ENCODE peak calls at places on chromosomes 2 and 18, in ten cellular contexts. N is prostate gland, Z is keratinocyte, X is uterus, B is OCI-LY7, D is SJSA1, E is MM.1S, K is transverse colon, Q is lower lobe of right lung, M is thoracic aorta. Y is an unnamed sample. For H3K9me3, the result is how much of the 10 kb centered on the place peaks cover.

GRCh38 chr2:109258905-109259540 is 130.0 kb downstream of the SH3RF3 start:
- DNase-seq in N (no peak), Z (no peak), X (no peak), B (no peak), D (no peak), E (no peak), K (no peak), Q (no peak), M (no peak), Y (no peak)

GRCh38 chr2:111054791-111055627 is 65.7 kb upstream of the BCL2L11 start:
- DNase-seq in N (no peak), Z (no peak), X (no peak), B (peak), D (no peak), E (no peak), K (no peak), Q (no peak), M (no peak), Y (no peak)

GRCh38 chr2:128324008-128324896 is 5.6 kb upstream of the HS6ST1 start:
- DNase-seq in N (peak), Z (no peak), X (no peak), B (no peak), D (no peak), E (no peak), K (no peak), Q (no peak), M (no peak), Y (no peak)

GRCh38 chr2:61978522-61978921 is 73.0 kb downstream of the COMMD1 start:
- DNase-seq in N (no peak), Z (no peak), X (no peak), B (peak), D (no peak), E (no peak), K (peak), Q (no peak), M (no peak), Y (no peak)

GRCh38 chr2:212537311-212538155 is 1.1 kb downstream of the ERBB4 start:
- DNase-seq in N (peak), Z (no peak), X (no peak), B (no peak), D (peak), E (no peak), K (no peak), Q (peak), M (no peak), Y (peak)

GRCh38 chr2:161004379-161004778 is 155.8 kb upstream of the TANK start:
- DNase-seq in N (no peak), Z (no peak), X (no peak), B (no peak), D (peak), E (peak), K (no peak), Q (no peak), M (no peak), Y (no peak)

GRCh38 chr2:203688798-203689197 is 17.6 kb upstream of the CD28 start:
- DNase-seq in N (no peak), Z (no peak), X (peak), B (peak), D (no peak), E (peak), K (peak), Q (peak), M (no peak), Y (no peak)

GRCh38 chr2:197657562-197657961 is 17.8 kb downstream of the RFTN2 start:
- DNase-seq in N (no peak), Z (no peak), X (no peak), B (no peak), D (no peak), E (no peak), K (no peak), Q (no peak), M (no peak), Y (no peak)

GRCh38 chr18:12606592-12607315 is 51.2 kb downstream of the SPIRE1 start:
- DNase-seq in N (no peak), Z (no peak), X (no peak), B (no peak), D (peak), E (no peak), K (no peak), Q (no peak), M (no peak), Y (no peak)

GRCh38 chr2:10493636-10494281 is 45.6 kb upstream of the ODC1 start:
- DNase-seq in N (peak), Z (peak), X (no peak), B (peak), D (peak), E (peak), K (peak), Q (peak), M (no peak), Y (peak)

DNA sequence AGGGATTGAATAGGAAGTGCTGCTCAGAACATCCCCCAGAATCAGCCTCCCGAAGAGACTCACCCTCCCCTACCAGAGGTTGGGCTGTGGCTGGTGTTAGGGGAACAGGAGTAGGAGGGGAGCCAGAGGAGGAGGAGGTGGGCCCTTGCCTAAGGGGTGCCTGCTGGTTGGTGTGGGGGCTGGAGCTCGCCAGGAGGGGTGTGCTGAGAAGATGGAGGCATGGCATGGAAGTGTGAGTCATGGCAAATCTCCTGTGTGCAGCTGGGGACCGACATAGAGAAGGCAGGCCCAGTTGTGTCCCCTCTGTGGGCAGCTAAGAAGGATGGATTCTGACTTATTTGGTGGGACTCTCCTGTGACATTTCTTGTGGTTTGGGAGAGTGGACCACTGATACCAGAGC is 73.7 kb downstream of the DGKD start:
- DNase-seq in N (no peak), Z (no peak), X (no peak), B (no peak), D (no peak), E (no peak), K (no peak), Q (no peak), M (no peak), Y (no peak)
- H3K4me3 ChIP-seq in N (no peak), Z (no peak), X (no peak), B (no peak), D (no peak), E (no peak), K (no peak), Q (no peak), M (no peak), Y (no peak)

GRCh38 chr18:35247412-35248249 is 6.8 kb downstream of the ZNF397 start:
- DNase-seq in N (no peak), Z (no peak), X (no peak), B (peak), D (no peak), E (no peak), K (no peak), Q (no peak), M (no peak), Y (no peak)

GRCh38 chr18:35242426-35242825 is 1.6 kb downstream of the ZNF397 start:
- DNase-seq in N (no peak), Z (no peak), X (no peak), B (no peak), D (no peak), E (no peak), K (no peak), Q (no peak), M (no peak), Y (no peak)

GRCh38 chr18:35246831-35247230 is 6.0 kb downstream of the ZNF397 start:
- DNase-seq in N (no peak), Z (no peak), X (no peak), B (no peak), D (no peak), E (no peak), K (no peak), Q (no peak), M (no peak), Y (no peak)

GRCh38 chr18:35245719-35246317 is 5.0 kb downstream of the ZNF397 start:
- DNase-seq in N (no peak), Z (no peak), X (no peak), B (no peak), D (no peak), E (no peak), K (no peak), Q (no peak), M (no peak), Y (no peak)

GRCh38 chr18:35244671-35245070 is 3.8 kb downstream of the ZNF397 start:
- DNase-seq in N (no peak), Z (no peak), X (no peak), B (no peak), D (no peak), E (no peak), K (no peak), Q (no peak), M (no peak), Y (no peak)
- H3K9me3 ChIP-seq in N (under half), Z (under half), X (under half), B (under half), D (under half), E (under half), K (under half), Q (under half), M (under half), Y (under half)

DNA sequence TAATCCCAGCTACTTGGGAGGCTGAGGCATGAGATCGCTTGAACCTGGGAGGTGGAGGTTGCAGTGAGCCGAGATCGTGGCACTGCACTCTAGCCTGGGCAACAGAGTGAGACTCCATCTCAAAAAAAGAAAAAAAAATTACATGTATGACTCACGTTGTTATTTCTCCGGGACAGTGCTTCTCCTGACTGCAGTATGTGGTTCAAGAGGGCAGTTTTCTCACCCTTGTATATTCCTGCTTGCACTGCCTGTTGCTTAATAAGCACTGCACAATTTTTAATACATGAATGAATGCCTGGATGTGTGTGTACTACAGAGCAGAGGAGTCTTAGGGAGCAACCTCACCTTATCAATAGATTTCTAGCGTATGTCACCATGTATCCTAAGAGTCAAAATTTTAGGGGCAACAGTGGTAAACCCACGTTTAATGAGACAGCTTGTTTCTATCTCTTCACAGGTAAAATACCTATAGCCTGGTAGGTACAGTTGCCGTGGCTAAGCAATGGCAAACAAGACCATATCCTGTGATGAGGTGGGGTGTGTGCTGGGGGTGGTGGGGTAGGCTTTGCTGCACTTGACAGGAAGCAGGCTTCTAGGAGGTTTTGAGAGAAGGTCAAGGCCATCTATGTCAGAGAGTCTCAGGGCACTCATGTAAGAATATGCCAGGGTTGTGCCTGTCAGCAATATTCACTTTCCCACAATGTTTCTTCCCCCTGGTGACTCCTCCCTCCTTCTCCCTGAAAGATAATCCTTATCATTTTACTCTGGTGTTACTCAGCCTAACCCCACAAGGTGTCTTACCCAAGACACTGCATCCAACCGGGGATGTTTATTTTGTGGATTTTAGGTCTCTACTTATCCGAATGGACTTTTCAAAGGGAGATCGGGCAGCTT is 36.9 kb upstream of the MEX3C start:
- DNase-seq in N (no peak), Z (no peak), X (no peak), B (no peak), D (no peak), E (no peak), K (no peak), Q (no peak), M (no peak), Y (no peak)
- H3K27ac ChIP-seq in N (no peak), Z (peak), X (no peak), B (no peak), D (no peak), E (no peak), K (no peak), Q (no peak), M (no peak), Y (no peak)

GRCh38 chr18:60069145-60069544 is 169.3 kb downstream of the PMAIP1 start:
- DNase-seq in N (no peak), Z (no peak), X (no peak), B (no peak), D (no peak), E (no peak), K (no peak), Q (no peak), M (no peak), Y (no peak)

GRCh38 chr18:60067426-60068210 is 167.8 kb downstream of the PMAIP1 start:
- DNase-seq in N (no peak), Z (no peak), X (no peak), B (no peak), D (peak), E (no peak), K (no peak), Q (no peak), M (no peak), Y (no peak)

GRCh38 chr18:60075477-60075876 is 175.7 kb downstream of the PMAIP1 start:
- DNase-seq in N (no peak), Z (no peak), X (no peak), B (no peak), D (no peak), E (no peak), K (no peak), Q (no peak), M (no peak), Y (no peak)

GRCh38 chr18:60066576-60066975 is 166.8 kb downstream of the PMAIP1 start:
- DNase-seq in N (no peak), Z (no peak), X (no peak), B (no peak), D (no peak), E (no peak), K (no peak), Q (no peak), M (no peak), Y (no peak)

GRCh38 chr18:60070631-60071030 is 170.8 kb downstream of the PMAIP1 start:
- DNase-seq in N (no peak), Z (no peak), X (no peak), B (no peak), D (peak), E (no peak), K (no peak), Q (no peak), M (no peak), Y (no peak)
- H3K4me3 ChIP-seq in N (no peak), Z (no peak), X (no peak), B (no peak), D (no peak), E (no peak), K (no peak), Q (no peak), M (no peak), Y (no peak)

GRCh38 chr18:8912348-8913057 is 190.0 kb upstream of the NDUFV2 start:
- DNase-seq in N (no peak), Z (no peak), X (no peak), B (peak), D (peak), E (no peak), K (peak), Q (peak), M (no peak), Y (no peak)
- H3K9me3 ChIP-seq in N (under half), Z (under half), X (under half), B (half or more), D (under half), E (under half), K (under half), Q (under half), M (under half), Y (under half)

DNA sequence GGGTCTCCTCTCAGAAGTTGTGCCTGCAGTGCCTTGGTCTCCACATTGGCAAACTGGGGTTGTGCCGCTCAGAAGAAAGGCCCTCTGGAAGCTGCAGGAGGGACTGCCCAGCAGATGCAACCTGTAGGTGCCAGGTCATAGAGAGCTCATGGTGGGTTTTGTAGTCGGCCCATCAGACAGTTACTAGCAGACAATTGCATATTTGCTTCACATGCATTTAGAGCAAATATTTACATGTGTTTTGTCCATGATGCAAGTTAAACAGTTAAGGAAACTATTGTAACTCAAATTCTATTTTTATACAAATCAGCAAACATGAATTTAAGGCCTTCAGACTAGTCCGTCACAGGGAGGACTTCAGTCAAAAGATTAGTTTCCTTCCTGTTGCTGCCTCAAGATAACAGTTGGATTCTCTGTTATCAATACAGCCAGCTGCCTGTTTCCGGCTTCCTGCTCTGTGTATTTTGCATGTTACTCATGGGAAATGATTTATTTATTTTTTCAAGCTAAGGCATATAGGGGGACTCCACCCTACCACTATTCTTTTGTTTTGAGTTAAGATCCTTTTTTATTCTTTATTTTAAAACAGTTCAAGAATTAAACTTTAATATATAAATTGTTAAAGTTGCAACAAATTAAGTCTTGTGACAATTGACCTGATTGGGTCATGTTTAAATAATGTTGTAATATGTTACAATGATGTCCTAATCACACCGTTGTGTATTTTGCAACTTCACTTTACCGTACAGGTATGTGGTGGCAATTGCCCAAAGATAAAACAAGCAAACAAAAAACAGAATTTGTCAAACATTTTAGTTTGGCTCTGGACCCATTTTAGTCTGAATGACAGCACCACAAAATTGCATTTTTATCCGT is 133.5 kb downstream of the SPTBN1 start:
- DNase-seq in N (no peak), Z (no peak), X (no peak), B (peak), D (peak), E (no peak), K (peak), Q (no peak), M (no peak), Y (no peak)
- H3K27ac ChIP-seq in N (no peak), Z (peak), X (no peak), B (peak), D (peak), E (no peak), K (peak), Q (peak), M (no peak), Y (peak)